ENCODE peak calls at places on chromosomes 4 and X, in five cellular contexts. B is HepG2, Z is NT2/D1, R is GM12878, N is H1. O is an unnamed sample.

GRCh38 chr4:23999714-24000113 is 109.9 kb upstream of the PPARGC1A start:
- DNase-seq in B (no peak), Z (no peak), R (no peak), N (no peak), O (no peak)

GRCh38 chr4:24973471-24974251 is 57.1 kb downstream of the LGI2 start:
- DNase-seq in B (peak), Z (no peak), R (no peak), N (no peak), O (no peak)

GRCh38 chr4:71184195-71184781 is 154.5 kb upstream of the SLC4A4 start:
- DNase-seq in B (peak), Z (no peak), R (peak), N (no peak), O (peak)

GRCh38 chrX:21926116-21926515 is 14.4 kb upstream of the SMS start:
- DNase-seq in B (no peak), Z (no peak), R (no peak), N (no peak), O (no peak)

GRCh38 chr4:141275834-141276233 is 55.1 kb downstream of the ZNF330 start:
- DNase-seq in B (no peak), Z (no peak), R (no peak), N (no peak), O (no peak)

GRCh38 chrX:53188763-53189162 is 36.2 kb downstream of the KDM5C start:
- DNase-seq in B (no peak), Z (no peak), R (peak), N (no peak), O (no peak)

GRCh38 chr4:6471303-6472007 is 959 bp downstream of the PPP2R2C start:
- DNase-seq in B (no peak), Z (no peak), R (no peak), N (peak), O (no peak)

GRCh38 chrX:132257116-132257515 is 37.9 kb upstream of the RAP2C start:
- DNase-seq in B (no peak), Z (no peak), R (no peak), N (no peak), O (no peak)

GRCh38 chrX:53085661-53086229 is 3.6 kb downstream of the TSPYL2 start:
- DNase-seq in B (no peak), Z (no peak), R (no peak), N (no peak), O (no peak)

GRCh38 chr4:35559559-35560365 is 684.6 kb downstream of the ARAP2 start:
- DNase-seq in B (no peak), Z (no peak), R (no peak), N (no peak), O (no peak)

GRCh38 chr4:163165217-163166017 is 1.3 kb downstream of the NAF1 start:
- DNase-seq in B (no peak), Z (no peak), R (no peak), N (no peak), O (no peak)

GRCh38 chrX:19593684-19594083 is 78.4 kb upstream of the MAP3K15 start:
- DNase-seq in B (peak), Z (no peak), R (no peak), N (no peak), O (peak)

GRCh38 chr4:185512516-185512915 is 22.8 kb downstream of the PDLIM3 start:
- DNase-seq in B (no peak), Z (no peak), R (no peak), N (no peak), O (no peak)

GRCh38 chr4:69831646-69832325 is 28.2 kb downstream of the SULT1E1 start:
- DNase-seq in B (peak), Z (no peak), R (peak), N (no peak), O (no peak)

GRCh38 chr4:99712530-99712929 is 54.9 kb upstream of the C4orf54 start:
- DNase-seq in B (no peak), Z (no peak), R (no peak), N (no peak), O (no peak)

GRCh38 chr4:115361781-115362180 is 248.4 kb upstream of the NDST4 start:
- DNase-seq in B (no peak), Z (no peak), R (no peak), N (no peak), O (no peak)

GRCh38 chrX:21838937-21839333 is 482 bp upstream of the MBTPS2 start:
- DNase-seq in B (peak), Z (no peak), R (no peak), N (no peak), O (no peak)

GRCh38 chr4:7341486-7342222 is 93.1 kb downstream of the PSAPL1 start:
- DNase-seq in B (no peak), Z (no peak), R (no peak), N (no peak), O (no peak)

GRCh38 chr4:6235901-6236625 is 33.6 kb upstream of the WFS1 start:
- DNase-seq in B (no peak), Z (no peak), R (no peak), N (no peak), O (no peak)

GRCh38 chr4:55568905-55569504 is 22.3 kb upstream of the CLOCK start:
- DNase-seq in B (no peak), Z (no peak), R (no peak), N (no peak), O (no peak)

DNA sequence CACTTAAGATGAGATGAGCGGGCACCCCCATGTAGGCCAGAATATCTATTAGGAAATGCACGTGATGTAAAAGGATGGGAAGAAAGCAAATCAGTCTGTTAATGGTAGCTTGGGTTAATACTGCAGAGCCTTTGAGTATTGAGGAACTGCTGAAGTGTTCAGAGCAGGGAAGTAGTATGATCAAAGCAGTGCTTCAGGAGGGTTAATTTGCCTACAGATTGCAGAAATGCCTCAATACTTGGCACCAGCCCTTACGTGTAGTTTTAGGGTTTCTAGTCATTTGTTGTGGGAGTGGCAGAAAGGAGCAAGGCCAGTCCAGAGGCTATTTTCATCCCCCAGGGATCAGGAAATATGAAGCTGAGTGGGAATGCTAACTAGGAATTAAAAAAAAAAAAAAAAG is 19.7 kb downstream of the ZFX start:
- DNase-seq in B (no peak), Z (no peak), R (peak), N (no peak), O (no peak)
- TF ChIP-seq SUZ12 in B (no peak), Z (no peak), R (no peak), N (no peak), O (no peak)

GRCh38 chr4:155208258-155209054 is at the start of gene NPY2R:
- DNase-seq in B (no peak), Z (peak), R (no peak), N (peak), O (no peak)

GRCh38 chr4:155207534-155208257 is 740 bp upstream of the NPY2R start:
- DNase-seq in B (no peak), Z (peak), R (no peak), N (peak), O (peak)
- TF ChIP-seq SUZ12 in B (no peak), Z (no peak), R (no peak), N (no peak), O (no peak)

DNA sequence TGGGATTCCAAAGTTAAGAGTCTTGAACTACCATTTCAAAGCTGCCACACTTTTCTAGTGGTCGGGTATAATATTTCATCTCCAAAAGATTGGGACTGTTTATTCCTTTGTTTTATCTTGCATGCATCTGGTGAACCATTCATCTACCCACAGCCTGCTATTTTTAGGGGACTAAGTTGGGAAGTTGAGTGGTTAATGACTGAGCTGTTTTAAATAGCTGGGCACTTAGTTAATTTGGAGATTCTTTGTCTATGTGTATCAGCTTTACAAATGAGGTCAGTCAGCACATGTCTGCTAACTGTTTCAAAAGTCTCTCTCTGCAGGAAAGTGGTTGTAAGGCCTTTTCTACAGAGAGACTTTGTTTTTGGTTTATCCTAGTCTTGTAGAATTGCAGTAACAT is 8.1 kb downstream of the BMP2K start:
- DNase-seq in B (no peak), Z (no peak), R (no peak), N (no peak), O (no peak)
- TF ChIP-seq SUZ12 in B (no peak), Z (no peak), R (no peak), N (no peak), O (no peak)

GRCh38 chr4:153676984-153677383 is 7.1 kb upstream of the TLR2 start:
- DNase-seq in B (no peak), Z (no peak), R (no peak), N (no peak), O (no peak)
- TF ChIP-seq SUZ12 in B (no peak), Z (no peak), R (no peak), N (no peak), O (no peak)

GRCh38 chrX:117510453-117510852 is 606.2 kb downstream of the KLHL13 start:
- DNase-seq in B (no peak), Z (peak), R (no peak), N (no peak), O (no peak)

GRCh38 chrX:117511379-117511778 is 605.2 kb downstream of the KLHL13 start:
- DNase-seq in B (no peak), Z (no peak), R (no peak), N (no peak), O (no peak)

GRCh38 chrX:117508021-117508420 is 608.6 kb downstream of the KLHL13 start:
- DNase-seq in B (no peak), Z (no peak), R (no peak), N (no peak), O (no peak)
- TF ChIP-seq SUZ12 in B (no peak), Z (no peak), R (no peak), N (no peak), O (no peak)

DNA sequence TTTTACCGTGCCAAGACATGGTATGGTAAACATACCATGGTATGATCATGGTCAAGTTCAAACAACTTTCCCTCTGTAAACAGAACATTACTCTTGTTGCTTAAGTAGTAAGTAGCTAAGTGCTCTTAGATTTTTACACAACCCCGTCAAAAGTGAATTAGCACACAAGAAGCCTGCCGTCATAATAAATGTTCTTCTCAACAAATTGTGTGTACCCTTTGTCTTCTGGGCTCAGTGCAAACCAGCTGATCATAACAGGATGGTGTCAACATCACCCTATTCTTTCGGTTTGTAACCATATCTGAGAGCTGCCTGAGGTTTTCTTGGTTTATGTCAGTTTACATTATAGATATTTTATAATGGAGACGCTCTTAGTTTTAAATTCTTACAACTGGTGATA is 28.8 kb downstream of the MSL3 start:
- DNase-seq in B (no peak), Z (no peak), R (no peak), N (no peak), O (no peak)
- TF ChIP-seq SUZ12 in B (no peak), Z (no peak), R (no peak), N (no peak), O (no peak)

GRCh38 chr4:139875456-139875855 is 209.8 kb downstream of the MGST2 start:
- DNase-seq in B (no peak), Z (peak), R (no peak), N (no peak), O (peak)
- TF ChIP-seq SUZ12 in B (no peak), Z (no peak), R (no peak), N (no peak), O (no peak)

GRCh38 chr4:81031389-81032173 is 1.1 kb downstream of the BMP3 start:
- DNase-seq in B (no peak), Z (no peak), R (no peak), N (peak), O (no peak)

GRCh38 chr4:81030617-81031388 is at the start of gene BMP3:
- DNase-seq in B (no peak), Z (no peak), R (no peak), N (peak), O (peak)

GRCh38 chr4:81030061-81030616 is 369 bp upstream of the BMP3 start:
- DNase-seq in B (no peak), Z (no peak), R (no peak), N (peak), O (peak)

GRCh38 chr4:81032805-81033684 is 2.5 kb downstream of the BMP3 start:
- DNase-seq in B (no peak), Z (no peak), R (no peak), N (no peak), O (no peak)

DNA sequence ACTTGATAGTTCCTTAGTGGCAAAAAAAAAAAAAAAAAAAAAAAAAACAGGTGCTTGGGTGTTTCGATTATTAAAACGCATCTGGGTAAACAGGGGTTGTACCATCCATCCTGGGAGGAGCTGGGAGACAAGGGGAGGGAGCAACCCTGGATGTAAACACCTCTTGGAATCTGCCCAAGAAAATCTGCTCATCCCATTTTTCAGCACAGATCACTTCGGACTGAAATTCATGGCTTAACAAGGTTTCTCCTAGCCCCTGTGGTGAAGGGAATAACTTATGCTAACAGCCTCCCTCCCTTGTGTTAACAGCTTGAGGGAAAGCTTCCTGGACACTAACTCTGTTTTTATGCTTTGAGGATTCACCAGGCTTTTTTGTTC is 1.7 kb downstream of the BMP3 start:
- DNase-seq in B (no peak), Z (no peak), R (no peak), N (no peak), O (no peak)
- TF ChIP-seq SUZ12 in B (no peak), Z (no peak), R (no peak), N (no peak), O (no peak)